ENCODE peak calls at places on chromosome 11, in six cellular contexts. T is NCI-H2081; W is mammary epithelial cell; Z is stimulated activated effector memory CD8-positive, alpha-beta T cell treated with anti-CD3 and anti-CD28 coated beads, Interleukin-12 subunit alpha, Interleukin-12 subunit beta, amount 100 ng/mL, for 72 hours; M is adipocyte; P is RCC 7860. N is an unnamed sample.

GRCh38 chr11:67032830-67033555 is 10.1 kb downstream of the SYT12 start:
- DNase-seq in T (no peak), Z (no peak), P (peak; percentile 86), M (peak; percentile 91), W (peak; percentile 79), N (no peak)

GRCh38 chr11:65311197-65311631 is 3.5 kb upstream of the CDC42EP2 start:
- DNase-seq in W (peak; percentile 20), Z (no peak), P (no peak), M (no peak), T (no peak), N (no peak)

GRCh38 chr11:22337571-22338464 is at the start of gene SLC17A6:
- DNase-seq in M (peak; percentile 66), Z (no peak), P (no peak), W (peak; percentile 31), T (no peak), N (peak; percentile 46)

GRCh38 chr11:57493507-57494503 is 21.7 kb downstream of the SLC43A1 start:
- DNase-seq in P (peak; percentile 12), W (peak; percentile 51), T (peak; percentile 48), M (peak; percentile 62), Z (peak; percentile 88), N (peak; percentile 70)

GRCh38 chr11:135027461-135027860 is 615.4 kb upstream of the B3GAT1 start:
- DNase-seq in W (peak; percentile 8), Z (no peak), M (peak; percentile 46), T (no peak), P (no peak), N (no peak)

GRCh38 chr11:117384045-117384444 is 56.4 kb downstream of the CEP164 start:
- DNase-seq in T (no peak), M (peak; percentile 42), W (peak; percentile 87), P (peak; percentile 78), Z (no peak), N (no peak)

GRCh38 chr11:29024386-29024785 is 916.2 kb downstream of the METTL15 start:
- DNase-seq in M (no peak), T (no peak), Z (no peak), W (no peak), P (no peak), N (no peak)

GRCh38 chr11:2529173-2529572 is 84.4 kb downstream of the KCNQ1 start:
- DNase-seq in M (no peak), T (no peak), Z (no peak), W (no peak), P (no peak), N (no peak)

GRCh38 chr11:95790933-95791247 is 592 bp downstream of the CEP57 start:
- DNase-seq in T (peak; percentile 87), P (peak; percentile 37), M (peak; percentile 69), Z (peak; percentile 76), W (peak; percentile 74), N (peak; percentile 82)

GRCh38 chr11:11345099-11345498 is 8.0 kb downstream of the CSNK2A3 start:
- DNase-seq in M (no peak), W (no peak), Z (no peak), T (no peak), P (no peak), N (no peak)

GRCh38 chr11:33449798-33450197 is 192.6 kb downstream of the HIPK3 start:
- DNase-seq in M (peak; percentile 30), W (no peak), P (peak; percentile 71), Z (no peak), T (no peak), N (no peak)

GRCh38 chr11:46332568-46333128 is 14.6 kb upstream of the DGKZ start:
- DNase-seq in M (peak; percentile 28), W (no peak), Z (no peak), T (no peak), P (no peak), N (peak; percentile 54)

GRCh38 chr11:75639752-75640151 is 29.1 kb downstream of the MAP6 start:
- DNase-seq in T (peak; percentile 96), P (peak; percentile 20), Z (no peak), M (peak; percentile 75), W (no peak), N (peak; percentile 97)

GRCh38 chr11:49208006-49208721 is at the start of gene FOLH1:
- DNase-seq in T (no peak), W (no peak), Z (no peak), M (no peak), P (no peak), N (peak; percentile 25)

GRCh38 chr11:134207538-134208239 is 16.1 kb downstream of the NCAPD3 start:
- DNase-seq in P (no peak), W (no peak), M (peak; percentile 43), Z (peak; percentile 76), T (peak; percentile 15), N (peak; percentile 11)

GRCh38 chr11:111378773-111379499 is at the start of gene POU2AF1:
- DNase-seq in T (no peak), W (peak; percentile 80), P (no peak), M (peak; percentile 59), Z (peak; percentile 64), N (no peak)

GRCh38 chr11:130426223-130427048 is 2.0 kb downstream of the ADAMTS8 start:
- DNase-seq in Z (no peak), P (no peak), W (no peak), M (no peak), T (peak; percentile 36), N (peak; percentile 74)

GRCh38 chr11:57480409-57481137 is 20.2 kb downstream of the RTN4RL2 start:
- DNase-seq in T (peak; percentile 4), M (peak; percentile 63), P (peak; percentile 17), Z (peak; percentile 90), W (peak; percentile 28), N (peak; percentile 12)

GRCh38 chr11:125476721-125477120 is 19.3 kb downstream of the FEZ1 start:
- DNase-seq in M (no peak), Z (no peak), P (no peak), T (no peak), W (no peak), N (no peak)

GRCh38 chr11:69284081-69284511 is 9.9 kb upstream of the MYEOV start:
- DNase-seq in Z (no peak), W (no peak), M (no peak), T (no peak), P (no peak), N (no peak)

GRCh38 chr11:94544832-94545640 is 1.3 kb downstream of the FUT4 start:
- DNase-seq in Z (no peak), M (no peak), W (no peak), P (peak; percentile 18), T (no peak), N (no peak)

GRCh38 chr11:128492461-128492860 is 94.9 kb downstream of the ETS1 start:
- DNase-seq in T (no peak), Z (no peak), W (peak; percentile 40), M (no peak), P (peak; percentile 39), N (no peak)

GRCh38 chr11:133163463-133164419 is 368.6 kb downstream of the OPCML start:
- DNase-seq in P (peak; percentile 7), Z (no peak), T (peak; percentile 74), M (peak; percentile 64), W (peak; percentile 32), N (peak; percentile 60)

GRCh38 chr11:2562897-2563215 is 118.0 kb downstream of the KCNQ1 start:
- DNase-seq in T (no peak), Z (no peak), W (no peak), M (no peak), P (no peak), N (no peak)

GRCh38 chr11:112106070-112106469 is 19.4 kb downstream of the SDHD start:
- DNase-seq in W (peak; percentile 39), T (no peak), Z (no peak), P (peak; percentile 62), M (no peak), N (no peak)

GRCh38 chr11:65899356-65900124 is 648 bp downstream of the FOSL1 start:
- DNase-seq in M (peak; percentile 92), P (peak; percentile 77), Z (peak; percentile 85), T (no peak), W (no peak), N (no peak)